ENCODE peak calls at places on chromosome 9, in five cellular contexts. C is OCI-LY7, Q is neuronal stem cell, Z is NT2/D1, B is mucosa of descending colon. I is an unnamed sample.

GRCh38 chr9:103816146-103816545 is 278.0 kb upstream of the SMC2 start:
- DNase-seq in C (no peak), Q (no peak), Z (no peak), B (no peak), I (no peak)

GRCh38 chr9:127561491-127562270 is 50.4 kb upstream of the STXBP1 start:
- DNase-seq in C (no peak), Q (no peak), Z (peak; percentile 84), B (peak; percentile 64), I (no peak)

GRCh38 chr9:6144947-6145346 is 70.7 kb upstream of the IL33 start:
- DNase-seq in C (no peak), Q (no peak), Z (no peak), B (no peak), I (no peak)

GRCh38 chr9:68872026-68872501 is 141.8 kb downstream of the PRKACG start:
- DNase-seq in C (no peak), Q (peak; percentile 52), Z (peak; percentile 95), B (no peak), I (peak; percentile 94)

GRCh38 chr9:101350285-101350684 is 34.5 kb downstream of the BAAT start:
- DNase-seq in C (no peak), Q (no peak), Z (no peak), B (no peak), I (no peak)

GRCh38 chr9:120730661-120731514 is 16.6 kb upstream of the MEGF9 start:
- DNase-seq in C (peak; percentile 53), Q (peak; percentile 44), Z (peak; percentile 20), B (no peak), I (no peak)

GRCh38 chr9:69149321-69149807 is 24.7 kb upstream of the TJP2 start:
- DNase-seq in C (no peak), Q (no peak), Z (no peak), B (no peak), I (no peak)

GRCh38 chr9:68705636-68706578 is 867 bp downstream of the PIP5K1B start:
- DNase-seq in C (no peak), Q (no peak), Z (no peak), B (peak; percentile 54), I (no peak)

GRCh38 chr9:91978739-91979414 is 28.8 kb upstream of the ROR2 start:
- DNase-seq in C (peak; percentile 21), Q (peak; percentile 30), Z (no peak), B (peak; percentile 17), I (peak; percentile 41)

GRCh38 chr9:6449645-6450044 is 36.6 kb downstream of the UHRF2 start:
- DNase-seq in C (no peak), Q (no peak), Z (no peak), B (no peak), I (no peak)

GRCh38 chr9:115015018-115015635 is 84.7 kb upstream of the TNFSF8 start:
- DNase-seq in C (peak; percentile 52), Q (peak; percentile 32), Z (peak; percentile 51), B (peak; percentile 56), I (peak; percentile 7)

GRCh38 chr9:114177423-114178064 is 22.2 kb downstream of the COL27A1 start:
- DNase-seq in C (no peak), Q (no peak), Z (no peak), B (no peak), I (no peak)

GRCh38 chr9:109107402-109108240 is 12.1 kb downstream of the TMEM245 start:
- DNase-seq in C (no peak), Q (no peak), Z (no peak), B (no peak), I (no peak)

GRCh38 chr9:136691316-136692189 is 4.3 kb upstream of the AGPAT2 start:
- DNase-seq in C (no peak), Q (no peak), Z (no peak), B (no peak), I (no peak)

GRCh38 chr9:130805510-130806387 is 29.3 kb upstream of the ABL1 start:
- DNase-seq in C (peak; percentile 12), Q (no peak), Z (no peak), B (no peak), I (no peak)

GRCh38 chr9:2857564-2858198 is 13.8 kb upstream of the PUM3 start:
- DNase-seq in C (peak; percentile 75), Q (peak; percentile 69), Z (peak; percentile 66), B (peak; percentile 91), I (peak; percentile 58)

GRCh38 chr9:4144869-4145268 is 155.0 kb downstream of the GLIS3 start:
- DNase-seq in C (no peak), Q (no peak), Z (no peak), B (no peak), I (no peak)

GRCh38 chr9:91678807-91679206 is 255.2 kb upstream of the NFIL3 start:
- DNase-seq in C (no peak), Q (no peak), Z (no peak), B (no peak), I (no peak)

GRCh38 chr9:114112778-114113585 is 13.9 kb upstream of the KIF12 start:
- DNase-seq in C (no peak), Q (no peak), Z (no peak), B (peak; percentile 79), I (no peak)

GRCh38 chr9:133390713-133391112 is 14.5 kb downstream of the STKLD1 start:
- DNase-seq in C (no peak), Q (no peak), Z (no peak), B (no peak), I (no peak)

GRCh38 chr9:120692901-120693573 is 21.2 kb downstream of the MEGF9 start:
- DNase-seq in C (peak; percentile 8), Q (no peak), Z (no peak), B (no peak), I (no peak)

GRCh38 chr9:114532561-114533237 is 27.4 kb upstream of the WHRN start:
- DNase-seq in C (no peak), Q (no peak), Z (no peak), B (no peak), I (no peak)

GRCh38 chr9:101440714-101441230 is 5.2 kb upstream of the ALDOB start:
- DNase-seq in C (peak; percentile 30), Q (no peak), Z (no peak), B (no peak), I (no peak)

GRCh38 chr9:122389799-122390481 is 19.1 kb downstream of the PTGS1 start:
- DNase-seq in C (peak; percentile 82), Q (no peak), Z (no peak), B (peak; percentile 44), I (no peak)

GRCh38 chr9:133347515-133347984 is 381 bp downstream of the MED22 start:
- DNase-seq in C (peak; percentile 62), Q (peak; percentile 42), Z (no peak), B (peak; percentile 48), I (no peak)

GRCh38 chr9:106892632-106893031 is 29.7 kb downstream of the ZNF462 start:
- DNase-seq in C (no peak), Q (peak; percentile 47), Z (peak; percentile 87), B (no peak), I (peak; percentile 60)

GRCh38 chr9:128554155-128554862 is 1.9 kb downstream of the SPTAN1 start:
- DNase-seq in C (peak; percentile 62), Q (peak; percentile 58), Z (no peak), B (peak; percentile 34), I (peak; percentile 50)

GRCh38 chr9:38243993-38244392 is 148.5 kb upstream of the ALDH1B1 start:
- DNase-seq in C (peak; percentile 24), Q (no peak), Z (no peak), B (no peak), I (no peak)

GRCh38 chr9:36029765-36030528 is 6.8 kb upstream of the RECK start:
- DNase-seq in C (no peak), Q (no peak), Z (no peak), B (no peak), I (no peak)

GRCh38 chr9:105063665-105064247 is 135.8 kb upstream of the ABCA1 start:
- DNase-seq in C (no peak), Q (no peak), Z (no peak), B (peak; percentile 25), I (no peak)

DNA sequence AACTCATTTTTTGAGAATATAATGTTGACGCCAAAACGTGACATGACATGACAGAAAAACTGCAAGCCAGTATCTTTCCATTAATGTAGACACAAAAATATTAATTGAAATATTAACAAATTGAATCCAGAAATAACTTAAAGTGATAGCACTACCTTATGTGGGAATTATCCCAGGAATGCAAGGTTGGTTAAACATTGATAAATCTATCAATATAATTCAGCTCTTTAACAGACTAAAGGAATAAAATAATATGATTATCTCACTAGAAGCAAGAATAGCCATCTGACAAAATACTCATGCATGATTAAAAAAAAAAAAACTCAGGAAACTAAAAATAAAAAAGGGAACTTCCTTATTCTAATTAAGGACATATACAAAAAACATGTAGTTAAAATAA is 6.8 kb downstream of the ZNF510 start:
- DNase-seq in C (no peak), Q (no peak), Z (no peak), B (no peak), I (no peak)
- H3K9me3 ChIP-seq in C (peaks cover 60% of the 10 kb centered on the region), Q (peaks cover 95% of the 10 kb centered on the region), Z (peaks cover 67% of the 10 kb centered on the region), B (peaks cover 59% of the 10 kb centered on the region), I (no peaks in the 10 kb centered on the region)

GRCh38 chr9:99239341-99240055 is 17.4 kb downstream of the SEC61B start:
- DNase-seq in C (no peak), Q (no peak), Z (no peak), B (no peak), I (no peak)
- H3K4me1 ChIP-seq in C (peaks cover 76% of the 10 kb centered on the region), Q (peaks cover 2% of the 10 kb centered on the region), Z (peaks cover 3% of the 10 kb centered on the region), B (no peaks in the 10 kb centered on the region), I (no peaks in the 10 kb centered on the region)

GRCh38 chr9:111542497-111543254 is 17.7 kb downstream of the ZNF483 start:
- DNase-seq in C (no peak), Q (no peak), Z (no peak), B (no peak), I (no peak)

DNA sequence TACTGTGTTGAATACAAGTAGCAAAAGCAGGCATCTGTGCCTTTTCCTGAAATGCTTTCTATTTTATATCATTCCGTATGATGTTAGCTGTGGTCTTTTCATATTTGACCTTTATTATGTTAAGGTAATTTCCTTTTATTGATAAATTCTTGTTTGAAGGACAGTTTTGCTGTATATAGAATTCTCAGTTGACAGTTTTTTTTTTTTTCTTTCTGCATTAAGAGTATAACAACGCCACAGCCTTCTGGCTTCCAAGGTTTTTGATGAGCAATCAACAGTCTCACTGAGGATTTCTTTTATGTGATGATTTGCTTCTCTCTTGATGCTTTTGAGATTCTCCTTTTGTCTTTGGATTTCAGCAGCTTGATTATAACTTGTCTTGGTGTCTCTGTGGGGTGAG is 23.6 kb downstream of the ZNF483 start:
- DNase-seq in C (no peak), Q (no peak), Z (no peak), B (no peak), I (no peak)
- H3K9me3 ChIP-seq in C (peaks cover 16% of the 10 kb centered on the region), Q (peaks cover 91% of the 10 kb centered on the region), Z (peaks cover 90% of the 10 kb centered on the region), B (peaks cover 84% of the 10 kb centered on the region), I (peaks cover 5% of the 10 kb centered on the region)

DNA sequence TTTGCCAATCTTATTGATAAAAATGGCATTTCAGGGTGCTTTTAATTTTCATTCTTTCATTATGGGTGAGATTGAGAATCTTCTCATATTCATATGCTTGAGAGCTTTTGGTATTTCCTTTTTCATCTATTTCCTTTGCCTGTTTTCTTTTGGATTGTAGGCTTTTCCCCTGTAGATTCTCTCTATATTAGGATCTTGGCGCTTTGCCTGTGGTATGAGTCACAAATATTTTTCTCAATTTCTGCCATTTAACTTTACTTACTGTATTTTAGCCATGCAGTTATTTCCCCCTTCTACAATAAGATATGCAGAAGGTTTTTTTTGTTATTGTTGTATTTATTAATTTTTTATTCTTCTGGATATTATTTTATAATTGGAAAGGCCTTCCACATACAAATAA is 21.5 kb upstream of the KLF9 start:
- DNase-seq in C (no peak), Q (no peak), Z (no peak), B (no peak), I (no peak)
- H3K4me1 ChIP-seq in C (no peaks in the 10 kb centered on the region), Q (peaks cover under 1% of the 10 kb centered on the region), Z (no peaks in the 10 kb centered on the region), B (peaks cover 15% of the 10 kb centered on the region), I (peaks cover 3% of the 10 kb centered on the region)

I was measured in iPS DF 6.9.